ENCODE peak calls at places on chromosomes 16 and 17, in six cellular contexts. E is CD8-positive, alpha-beta T cell; B is stomach; U is gastrocnemius medialis; L is Peyer's patch; T is right lobe of liver. H is an unnamed sample.
A peak's percentile ranks its signal among the peaks of the same experiment; 100 is the strongest.

GRCh38 chr17:7834554-7834890 is 505 bp downstream of the KDM6B start:
- DNase-seq in E (peak; percentile 53), B (peak; percentile 68), T (peak; percentile 87), U (peak; percentile 76), L (peak; percentile 88), H (no peak)

GRCh38 chr16:15037745-15038144 is 18.1 kb downstream of the NTAN1 start:
- DNase-seq in B (no peak), L (no peak), U (no peak), E (no peak), T (no peak), H (no peak)

GRCh38 chr16:84068041-84068440 is 25.4 kb upstream of the SLC38A8 start:
- DNase-seq in E (no peak), T (no peak), L (no peak), B (no peak), U (no peak), H (no peak)

GRCh38 chr17:5583426-5584382 is 605 bp downstream of the NLRP1 start:
- DNase-seq in U (no peak), L (no peak), E (no peak), T (no peak), B (no peak), H (no peak)

GRCh38 chr17:21453144-21453982 is 77.2 kb downstream of the KCNJ12 start:
- DNase-seq in L (no peak), B (no peak), E (no peak), T (no peak), U (no peak), H (no peak)

GRCh38 chr16:81837312-81837748 is 58.2 kb downstream of the PLCG2 start:
- DNase-seq in E (no peak), B (no peak), L (no peak), T (no peak), U (no peak), H (no peak)

GRCh38 chr17:77887464-77888241 is 70.8 kb upstream of the TNRC6C start:
- DNase-seq in L (peak; percentile 62), U (peak; percentile 84), B (peak; percentile 76), T (peak; percentile 75), E (peak; percentile 66), H (peak; percentile 63)

GRCh38 chr17:7261377-7262191 is 694 bp downstream of the CLDN7 start:
- DNase-seq in L (peak; percentile 64), B (no peak), U (no peak), T (no peak), E (no peak), H (no peak)

DNA sequence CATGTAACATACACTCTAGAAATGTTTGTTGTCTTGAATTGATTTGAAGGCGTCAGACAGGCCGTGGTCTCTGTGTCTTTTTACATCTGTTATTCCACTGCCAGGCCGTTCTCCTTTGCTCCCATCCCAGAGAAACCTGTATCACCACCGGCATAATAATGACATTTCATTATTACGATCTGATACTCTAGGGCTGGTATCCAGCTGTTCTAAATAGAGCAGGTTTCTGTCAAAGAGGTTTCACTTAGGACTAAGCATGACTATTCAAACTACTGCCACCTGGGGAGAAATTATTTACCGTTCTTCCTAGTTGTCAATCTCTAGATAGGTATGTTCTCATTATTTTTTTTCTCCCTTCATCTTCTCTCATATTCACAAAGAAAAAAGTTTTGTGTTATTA is 1016.2 kb upstream of the EEF2KMT start:
- DNase-seq in T (no peak), U (no peak), L (no peak), E (no peak), B (no peak), H (no peak)
- H3K27ac ChIP-seq in T (no peak overlapping the region), U (no peak overlapping the region), L (no peak overlapping the region), E (no peak overlapping the region), B (no peak overlapping the region), H (no peak overlapping the region)

GRCh38 chr17:81913394-81914102 is 2.3 kb upstream of the PCYT2 start:
- DNase-seq in B (no peak), L (no peak), T (no peak), U (no peak), E (no peak), H (no peak)
- H3K4me1 ChIP-seq in B (peaks cover 64% of the 10 kb centered on the region), L (peaks cover 27% of the 10 kb centered on the region), T (no peaks in the 10 kb centered on the region), U (peaks cover 30% of the 10 kb centered on the region), E (peaks cover 32% of the 10 kb centered on the region), H (peaks cover 5% of the 10 kb centered on the region)

GRCh38 chr17:22507823-22508222 is 815.5 kb downstream of the KCNJ18 start:
- DNase-seq in T (no peak), L (no peak), B (no peak), U (no peak), E (no peak), H (peak; percentile 68)
- H3K9me3 ChIP-seq in T (no peaks in the 10 kb centered on the region), L (no peaks in the 10 kb centered on the region), B (peaks cover 4% of the 10 kb centered on the region), U (no peaks in the 10 kb centered on the region), E (no peaks in the 10 kb centered on the region), H (no peaks in the 10 kb centered on the region)

GRCh38 chr16:1475552-1476114 is 805 bp upstream of the CLCN7 start:
- DNase-seq in B (no peak), T (no peak), U (no peak), L (no peak), E (no peak), H (no peak)

GRCh38 chr16:1472974-1473373 is 1.9 kb downstream of the CLCN7 start:
- DNase-seq in U (no peak), T (no peak), E (no peak), L (no peak), B (no peak), H (no peak)

GRCh38 chr16:1474471-1474795 is 395 bp downstream of the CLCN7 start:
- DNase-seq in U (no peak), E (no peak), L (no peak), B (no peak), T (no peak), H (no peak)

GRCh38 chr16:1474047-1474446 is 781 bp downstream of the CLCN7 start:
- DNase-seq in B (no peak), T (no peak), E (no peak), L (no peak), U (no peak), H (no peak)

GRCh38 chr16:1474796-1475551 is at the start of gene CLCN7:
- DNase-seq in E (peak; percentile 83), L (peak; percentile 96), U (peak; percentile 91), B (peak; percentile 94), T (peak; percentile 92), H (peak; percentile 84)
- H3K27ac ChIP-seq in E (peak within 1 kb of the TSS; percentile 81), L (peak within 1 kb of the TSS; percentile 91), U (peak within 1 kb of the TSS; percentile 98), B (peak within 1 kb of the TSS; percentile 96), T (peak within 1 kb of the TSS; percentile 64), H (peak within 1 kb of the TSS; percentile 81)

GRCh38 chr17:59763861-59764260 is 56.4 kb downstream of the VMP1 start:
- DNase-seq in U (no peak), T (no peak), E (no peak), L (no peak), B (no peak), H (peak; percentile 65)

GRCh38 chr17:59766486-59766885 is 59.0 kb downstream of the VMP1 start:
- DNase-seq in T (no peak), B (no peak), L (no peak), U (no peak), E (no peak), H (no peak)

GRCh38 chr17:59764292-59764741 is 56.9 kb downstream of the VMP1 start:
- DNase-seq in U (no peak), E (no peak), B (no peak), L (no peak), T (no peak), H (no peak)

GRCh38 chr17:59762826-59763374 is 55.4 kb downstream of the VMP1 start:
- DNase-seq in L (no peak), B (no peak), T (no peak), E (no peak), U (no peak), H (no peak)

DNA sequence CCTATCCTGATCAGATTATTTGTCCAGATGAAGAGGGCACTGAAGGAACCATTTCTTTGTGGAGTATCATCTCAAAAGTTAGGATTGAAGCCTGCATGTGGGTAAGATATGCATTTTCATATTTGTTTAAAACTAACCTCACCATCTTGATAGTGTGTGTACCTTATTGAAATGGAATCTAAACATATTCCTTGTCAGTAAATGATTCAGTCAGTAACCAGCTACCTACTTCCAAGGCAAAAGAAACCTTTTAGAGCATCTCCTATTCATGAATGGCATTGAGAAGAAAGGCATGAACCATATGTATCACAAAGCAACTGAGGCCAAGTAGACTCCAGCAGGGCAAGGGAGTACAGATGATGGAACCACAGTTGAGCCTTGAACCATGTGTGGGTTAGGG is 57.6 kb downstream of the VMP1 start:
- DNase-seq in E (no peak), B (no peak), L (no peak), U (no peak), T (no peak), H (no peak)
- H3K4me1 ChIP-seq in E (no peaks in the 10 kb centered on the region), B (no peaks in the 10 kb centered on the region), L (no peaks in the 10 kb centered on the region), U (no peaks in the 10 kb centered on the region), T (no peaks in the 10 kb centered on the region), H (peaks cover 29% of the 10 kb centered on the region)

GRCh38 chr16:35186045-35186759 is 1726.8 kb downstream of the TP53TG3F start:
- DNase-seq in T (no peak), U (no peak), E (no peak), B (no peak), L (no peak), H (no peak)
- H3K9me3 ChIP-seq in T (no peaks in the 10 kb centered on the region), U (no peaks in the 10 kb centered on the region), E (no peaks in the 10 kb centered on the region), B (peaks cover 24% of the 10 kb centered on the region), L (no peaks in the 10 kb centered on the region), H (no peaks in the 10 kb centered on the region)

GRCh38 chr17:63835167-63835720 is 7.2 kb downstream of the SMARCD2 start:
- DNase-seq in E (no peak), T (no peak), B (no peak), U (no peak), L (no peak), H (no peak)
- H3K27ac ChIP-seq in E (no peak overlapping the region), T (no peak overlapping the region), B (peak overlapping the region; percentile 53), U (peak overlapping the region; percentile 62), L (no peak overlapping the region), H (no peak overlapping the region)

GRCh38 chr16:20755238-20755637 is 8.6 kb upstream of the ACSM3 start:
- DNase-seq in B (no peak), T (no peak), E (no peak), U (no peak), L (no peak), H (no peak)
- H3K4me1 ChIP-seq in B (no peaks in the 10 kb centered on the region), T (no peaks in the 10 kb centered on the region), E (no peaks in the 10 kb centered on the region), U (no peaks in the 10 kb centered on the region), L (no peaks in the 10 kb centered on the region), H (no peaks in the 10 kb centered on the region)

DNA sequence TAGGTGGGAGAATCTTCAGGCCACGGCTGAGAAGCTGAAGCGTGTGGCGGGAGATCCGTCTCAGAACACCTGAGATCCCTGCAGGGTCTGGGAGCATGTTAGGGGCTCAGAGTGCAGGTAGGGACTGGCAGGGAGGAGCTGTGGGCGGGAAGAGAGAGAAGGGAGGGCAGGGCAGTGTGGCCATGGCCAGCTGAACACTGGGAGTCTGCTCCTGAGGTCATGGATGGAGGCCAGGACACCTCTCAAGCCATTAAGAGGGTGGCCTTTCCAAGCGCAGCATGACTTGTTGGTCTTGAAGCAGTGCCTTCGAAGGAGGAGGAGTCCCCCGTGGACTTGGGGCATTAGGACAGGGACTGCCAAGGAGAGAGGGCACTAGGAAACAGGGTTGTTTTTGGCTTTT is 23.7 kb downstream of the NAA60 start:
- DNase-seq in E (no peak), B (no peak), T (no peak), U (no peak), L (no peak), H (no peak)
- H3K9me3 ChIP-seq in E (no peaks in the 10 kb centered on the region), B (no peaks in the 10 kb centered on the region), T (no peaks in the 10 kb centered on the region), U (no peaks in the 10 kb centered on the region), L (no peaks in the 10 kb centered on the region), H (no peaks in the 10 kb centered on the region)

H was measured in SJCRH30.